ENCODE peak calls at places on chromosomes 2 and 18, in six cellular contexts. W is kidney epithelial cell, Q is omental fat pad, S is colonic mucosa, Y is GM23338, G is mesothelial cell of epicardium. Z is an unnamed sample.

GRCh38 chr2:5720426-5720825 is 28.2 kb downstream of the SOX11 start:
- DNase-seq in Y (no peak), Q (no peak), S (no peak), W (no peak), G (no peak), Z (no peak)

GRCh38 chr2:66915237-66915636 is 480.3 kb downstream of the MEIS1 start:
- DNase-seq in G (no peak), Q (no peak), Y (no peak), S (no peak), W (no peak), Z (no peak)

GRCh38 chr2:224360801-224361251 is 41.1 kb downstream of the FAM124B start:
- DNase-seq in W (no peak), Y (no peak), S (no peak), G (no peak), Q (no peak), Z (no peak)

GRCh38 chr2:24766609-24767008 is 26.6 kb downstream of the PTRHD1 start:
- DNase-seq in G (no peak), Y (no peak), W (no peak), S (no peak), Q (no peak), Z (no peak)

GRCh38 chr2:39837856-39838453 is 58.9 kb upstream of the THUMPD2 start:
- DNase-seq in S (peak; percentile 24), W (no peak), Q (no peak), G (no peak), Y (peak; percentile 58), Z (no peak)

GRCh38 chr2:220736778-220737177 is 835.3 kb downstream of the EPHA4 start:
- DNase-seq in Q (no peak), W (no peak), S (no peak), G (no peak), Y (peak; percentile 47), Z (no peak)

GRCh38 chr2:82875891-82876290 is 1583.2 kb downstream of the SUCLG1 start:
- DNase-seq in W (no peak), S (no peak), G (no peak), Q (no peak), Y (no peak), Z (no peak)

GRCh38 chr2:60565472-60565871 is 12.0 kb upstream of the BCL11A start:
- DNase-seq in Y (peak; percentile 69), G (no peak), W (no peak), S (peak; percentile 44), Q (no peak), Z (no peak)

GRCh38 chr2:200740907-200741306 is 70.8 kb upstream of the BZW1 start:
- DNase-seq in Y (no peak), S (no peak), Q (no peak), G (no peak), W (no peak), Z (no peak)

GRCh38 chr2:228474466-228474865 is 293.0 kb upstream of the SPHKAP start:
- DNase-seq in W (peak; percentile 29), Y (no peak), S (no peak), G (no peak), Q (no peak), Z (no peak)

GRCh38 chr2:99984781-99985525 is 157.4 kb downstream of the AFF3 start:
- DNase-seq in G (no peak), Y (peak; percentile 1), Q (no peak), S (no peak), W (peak; percentile 47), Z (no peak)

GRCh38 chr2:187297806-187298205 is 150.2 kb downstream of the CALCRL start:
- DNase-seq in G (no peak), Q (no peak), W (no peak), S (no peak), Y (no peak), Z (no peak)

GRCh38 chr2:108023776-108024175 is 37.5 kb downstream of the SLC5A7 start:
- DNase-seq in S (no peak), W (no peak), Y (no peak), Q (no peak), G (no peak), Z (no peak)

GRCh38 chr2:3522851-3523481 is 3.6 kb upstream of the ADI1 start:
- DNase-seq in Y (no peak), S (no peak), Q (no peak), W (no peak), G (no peak), Z (no peak)

GRCh38 chr2:143728498-143728897 is 599.3 kb downstream of the ARHGAP15 start:
- DNase-seq in G (no peak), S (no peak), W (no peak), Y (no peak), Q (no peak), Z (no peak)

GRCh38 chr2:98457045-98457696 is 12.5 kb downstream of the INPP4A start:
- DNase-seq in S (no peak), Y (no peak), W (no peak), G (no peak), Q (no peak), Z (no peak)

GRCh38 chr2:9807555-9808305 is 35.5 kb upstream of the TAF1B start:
- DNase-seq in G (no peak), W (no peak), Y (no peak), S (no peak), Q (no peak), Z (no peak)

GRCh38 chr2:220228310-220229006 is 601.0 kb downstream of the SLC4A3 start:
- DNase-seq in G (no peak), S (no peak), W (peak; percentile 95), Q (no peak), Y (no peak), Z (no peak)

GRCh38 chr2:28463211-28463610 is 32.6 kb upstream of the PLB1 start:
- DNase-seq in Q (no peak), Y (no peak), W (no peak), S (no peak), G (no peak), Z (no peak)

GRCh38 chr2:227853765-227854271 is 17.6 kb upstream of the DAW1 start:
- DNase-seq in G (no peak), S (no peak), Y (no peak), Q (no peak), W (peak; percentile 81), Z (no peak)

GRCh38 chr18:42030586-42031182 is 75.7 kb downstream of the PIK3C3 start:
- DNase-seq in Y (peak; percentile 67), G (no peak), Q (no peak), W (no peak), S (no peak), Z (no peak)

GRCh38 chr2:203720011-203720410 is 13.6 kb downstream of the CD28 start:
- DNase-seq in Q (no peak), Y (no peak), G (no peak), W (no peak), S (no peak), Z (no peak)

GRCh38 chr2:207428573-207428972 is 101.2 kb upstream of the CREB1 start:
- DNase-seq in S (no peak), G (no peak), Y (no peak), W (no peak), Q (no peak), Z (no peak)
- TF ChIP-seq CTCF in S (no peak), G (no peak), Y (no peak), W (no peak), Q (no peak), Z (no peak)

DNA sequence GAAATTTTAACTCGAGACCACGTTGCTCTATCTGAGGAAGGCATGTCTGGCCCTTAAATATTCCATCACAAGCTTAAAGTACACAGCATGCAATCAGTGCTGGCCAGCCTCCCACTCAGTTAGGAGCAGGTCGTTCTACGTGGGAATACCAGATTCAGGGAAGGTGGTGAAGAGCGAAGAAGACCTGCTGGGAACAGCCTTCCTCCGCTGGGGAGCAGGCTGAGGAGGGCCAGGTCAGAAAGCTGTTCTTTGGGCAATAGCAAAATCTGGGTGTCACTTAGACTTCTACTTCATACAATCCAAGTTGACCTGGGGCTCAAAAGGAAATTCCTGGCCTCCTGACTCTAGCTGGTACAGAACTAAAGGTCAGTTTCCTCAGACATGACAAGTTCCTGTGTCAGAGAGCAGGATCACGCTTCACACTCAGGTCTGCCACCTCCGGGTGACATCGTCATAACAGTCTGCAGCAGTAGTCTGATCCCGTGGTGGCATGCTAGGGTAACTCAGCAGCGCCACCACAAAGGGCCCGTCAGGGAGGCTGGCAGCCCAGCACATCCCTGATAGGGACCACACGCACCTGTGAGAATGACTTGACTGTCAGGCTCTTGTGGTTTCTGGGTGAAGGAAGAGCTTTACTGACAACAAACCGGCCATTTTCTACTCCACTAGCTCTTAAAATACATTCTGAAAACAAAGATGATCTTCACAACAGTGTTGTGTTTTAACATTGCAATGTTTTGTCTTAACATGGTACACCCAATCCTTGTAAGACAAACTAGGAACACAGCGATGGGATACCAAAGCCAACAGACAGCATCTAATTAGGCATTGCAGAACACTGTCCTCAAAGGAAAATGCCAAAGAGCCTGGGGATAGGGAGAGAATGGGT is 35.2 kb upstream of the NAPG start:
- DNase-seq in Q (no peak), G (no peak), W (no peak), Y (peak; percentile 59), S (no peak), Z (no peak)
- TF ChIP-seq CTCF in Q (no peak), G (no peak), W (no peak), Y (peak; percentile 64), S (no peak), Z (no peak)

DNA sequence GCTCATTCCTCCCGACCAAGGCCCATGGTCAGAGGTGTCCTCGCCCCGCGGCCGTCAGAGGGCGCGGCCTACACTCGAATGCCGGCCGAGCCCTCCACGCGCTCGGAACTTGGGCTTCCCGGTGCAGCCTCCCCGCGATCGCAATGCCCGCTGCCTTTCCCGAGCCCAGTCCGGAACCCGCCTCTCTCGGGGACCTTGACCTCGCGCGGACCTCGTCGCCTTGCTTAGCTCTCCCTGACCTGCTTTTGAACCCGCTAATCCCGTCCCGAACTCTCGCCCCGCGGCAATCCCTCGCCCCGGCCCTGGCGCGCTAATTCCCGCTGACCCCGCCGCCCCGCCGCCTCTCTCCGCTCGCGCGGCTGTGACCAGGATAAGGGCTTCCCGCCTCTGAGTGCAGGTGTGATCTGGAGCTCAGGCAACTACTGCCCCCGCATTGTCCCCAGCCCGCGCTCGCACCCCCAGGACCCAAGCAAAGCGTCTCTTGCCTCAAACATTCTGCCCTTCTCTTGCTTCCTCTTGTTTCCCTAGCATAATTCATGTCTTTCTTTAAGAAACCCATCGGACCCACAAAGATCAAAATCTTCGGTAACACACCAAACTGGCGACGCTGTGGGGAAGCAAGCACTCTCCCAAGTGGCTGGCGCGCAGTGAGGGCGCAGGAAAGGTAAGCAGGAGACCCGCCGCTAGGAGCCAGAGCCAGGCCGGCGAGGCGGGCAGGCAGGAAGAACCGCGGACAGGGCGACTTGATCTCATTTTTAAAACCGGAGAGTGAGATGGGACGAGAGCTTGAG is 46.6 kb upstream of the ATP6V1B1 start:
- DNase-seq in Q (no peak), S (no peak), G (no peak), W (no peak), Y (peak; percentile 75), Z (peak; percentile 13)
- TF ChIP-seq CTCF in Q (no peak), S (no peak), G (no peak), W (no peak), Y (peak; percentile 19), Z (no peak)

DNA sequence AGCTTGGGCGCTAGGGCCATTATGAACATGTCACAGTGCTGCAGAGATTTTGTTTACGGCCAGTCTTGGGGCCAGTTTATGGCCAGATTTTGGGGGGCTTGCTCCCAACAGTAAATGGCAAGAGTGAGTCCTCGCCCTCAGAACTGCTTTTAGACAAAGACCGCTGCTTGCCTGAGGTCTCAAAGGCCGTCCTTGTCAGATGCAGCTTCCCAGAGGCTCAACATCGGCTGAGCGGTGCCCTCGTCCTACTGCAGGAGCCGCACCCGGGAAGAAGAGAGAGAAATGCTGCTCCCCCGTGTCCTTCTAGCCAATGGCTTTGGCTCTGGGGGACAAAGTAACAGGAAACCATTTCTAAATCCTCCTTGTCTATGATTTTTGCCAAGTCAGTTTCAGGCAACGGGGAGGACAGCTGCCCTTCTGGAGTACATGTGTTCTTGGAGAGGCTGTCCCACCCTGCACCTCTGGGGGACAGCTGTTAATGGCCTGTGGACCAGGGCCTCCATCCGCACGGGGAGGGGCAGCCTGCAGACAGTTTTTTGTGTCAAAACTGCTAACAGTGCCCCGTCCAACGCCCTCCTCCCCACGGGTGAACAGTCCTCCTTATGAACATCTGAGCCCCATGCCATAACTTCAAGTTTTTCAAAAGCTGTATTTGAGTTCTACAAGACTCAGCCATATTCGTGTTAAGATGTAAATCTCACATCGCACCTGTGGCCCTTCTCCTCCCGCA is 66.1 kb downstream of the C18orf63 start:
- DNase-seq in Q (no peak), Y (no peak), S (peak; percentile 12), W (no peak), G (no peak), Z (no peak)
- TF ChIP-seq CTCF in Q (no peak), Y (no peak), S (no peak), W (no peak), G (no peak), Z (no peak)